ENCODE peak calls at places on chromosomes 1 and 21, in seven cellular contexts. D, L, A, R, G, K and W are unnamed samples.

GRCh38 chr21:34986561-34987533 is 62.3 kb downstream of the RUNX1 start:
- DNase-seq in D (peak), L (peak), A (no peak), R (no peak), G (peak), K (no peak), W (peak)

GRCh38 chr1:29230553-29231378 is at the start of gene MECR:
- DNase-seq in D (peak), L (peak), A (peak), R (peak), G (peak), K (peak), W (peak)

GRCh38 chr1:166884040-166884642 is 8.1 kb upstream of the TADA1 start:
- DNase-seq in D (peak), L (peak), A (no peak), R (no peak), G (no peak), K (peak), W (peak)

GRCh38 chr1:62209931-62210595 is 15.4 kb downstream of the L1TD1 start:
- DNase-seq in D (no peak), L (no peak), A (peak), R (no peak), G (no peak), K (no peak), W (peak)

GRCh38 chr1:25820247-25821111 is 725 bp downstream of the MTFR1L start:
- DNase-seq in D (peak), L (no peak), A (peak), R (peak), G (peak), K (peak), W (peak)

GRCh38 chr1:115445090-115445489 is 107.0 kb upstream of the NGF start:
- DNase-seq in D (no peak), L (no peak), A (no peak), R (no peak), G (no peak), K (no peak), W (no peak)

GRCh38 chr1:59730759-59731478 is 83.8 kb upstream of the HOOK1 start:
- DNase-seq in D (no peak), L (no peak), A (peak), R (no peak), G (no peak), K (no peak), W (peak)

GRCh38 chr1:220121791-220122530 is 28.0 kb downstream of the IARS2 start:
- DNase-seq in D (no peak), L (no peak), A (no peak), R (no peak), G (no peak), K (no peak), W (peak)

GRCh38 chr21:43944757-43945156 is 67.4 kb upstream of the TRAPPC10 start:
- DNase-seq in D (no peak), L (no peak), A (no peak), R (no peak), G (no peak), K (no peak), W (no peak)

GRCh38 chr21:24223625-24224024 is 1383.7 kb downstream of the MRPL39 start:
- DNase-seq in D (no peak), L (no peak), A (no peak), R (no peak), G (no peak), K (no peak), W (no peak)

GRCh38 chr1:1086911-1087341 is 12.8 kb upstream of the RNF223 start:
- DNase-seq in D (no peak), L (no peak), A (no peak), R (no peak), G (no peak), K (no peak), W (peak)

GRCh38 chr21:44833663-44834062 is 15.8 kb upstream of the SUMO3 start:
- DNase-seq in D (no peak), L (no peak), A (no peak), R (no peak), G (no peak), K (no peak), W (peak)

GRCh38 chr1:52002038-52002917 is 11.8 kb upstream of the RAB3B start:
- DNase-seq in D (peak), L (peak), A (peak), R (peak), G (peak), K (peak), W (peak)

GRCh38 chr1:236608930-236609726 is 4.8 kb upstream of the HEATR1 start:
- DNase-seq in D (peak), L (peak), A (peak), R (peak), G (no peak), K (peak), W (peak)

GRCh38 chr1:109239580-109240068 is 9.7 kb upstream of the CELSR2 start:
- DNase-seq in D (peak), L (no peak), A (peak), R (peak), G (no peak), K (peak), W (peak)

GRCh38 chr1:147622731-147623130 is 47.6 kb downstream of the ACP6 start:
- DNase-seq in D (no peak), L (no peak), A (no peak), R (no peak), G (no peak), K (no peak), W (no peak)

GRCh38 chr1:68000191-68000590 is 50.2 kb downstream of the DIRAS3 start:
- DNase-seq in D (no peak), L (no peak), A (no peak), R (no peak), G (no peak), K (no peak), W (no peak)

GRCh38 chr1:71743862-71744261 is 538.5 kb downstream of the NEGR1 start:
- DNase-seq in D (no peak), L (no peak), A (no peak), R (no peak), G (no peak), K (no peak), W (no peak)

GRCh38 chr1:1927751-1928150 is 8.7 kb upstream of the TMEM52 start:
- DNase-seq in D (no peak), L (no peak), A (no peak), R (no peak), G (no peak), K (no peak), W (no peak)

GRCh38 chr1:235270625-235271024 is 57.4 kb downstream of the ARID4B start:
- DNase-seq in D (no peak), L (no peak), A (no peak), R (no peak), G (no peak), K (no peak), W (peak)

GRCh38 chr21:46114963-46115362 is 17.1 kb downstream of the COL6A2 start:
- DNase-seq in D (no peak), L (no peak), A (no peak), R (no peak), G (no peak), K (no peak), W (peak)

GRCh38 chr1:37673920-37674319 is 18.4 kb upstream of the CDCA8 start:
- DNase-seq in D (no peak), L (no peak), A (no peak), R (no peak), G (no peak), K (no peak), W (no peak)

GRCh38 chr1:214427871-214428277 is 123.5 kb downstream of the PTPN14 start:
- DNase-seq in D (no peak), L (no peak), A (peak), R (peak), G (peak), K (no peak), W (peak)

GRCh38 chr1:195026792-195027191 is 1581.4 kb downstream of the KCNT2 start:
- DNase-seq in D (no peak), L (no peak), A (no peak), R (no peak), G (no peak), K (no peak), W (no peak)

GRCh38 chr1:232629250-232630046 is 485 bp downstream of the SIPA1L2 start:
- DNase-seq in D (peak), L (no peak), A (no peak), R (no peak), G (no peak), K (peak), W (no peak)

GRCh38 chr1:112389689-112390088 is 6.3 kb upstream of the CTTNBP2NL start:
- DNase-seq in D (no peak), L (no peak), A (no peak), R (no peak), G (no peak), K (no peak), W (no peak)
- H2AFZ ChIP-seq in D (no peak), L (no peak), A (no peak), R (no peak), G (no peak), K (no peak), W (peak)

GRCh38 chr1:19664453-19665043 is at the start of gene HTR6:
- DNase-seq in D (no peak), L (no peak), A (no peak), R (no peak), G (no peak), K (no peak), W (peak)
- H2AFZ ChIP-seq in D (peak), L (peak), A (no peak), R (no peak), G (peak), K (no peak), W (no peak)

GRCh38 chr1:156212130-156212529 is 677 bp upstream of the PMF1 start:
- DNase-seq in D (no peak), L (no peak), A (no peak), R (no peak), G (no peak), K (no peak), W (no peak)
- H2AFZ ChIP-seq in D (no peak), L (peak), A (peak), R (peak), G (no peak), K (no peak), W (peak)

GRCh38 chr1:99503276-99503747 is 142.6 kb upstream of the PALMD start:
- DNase-seq in D (no peak), L (no peak), A (no peak), R (no peak), G (no peak), K (no peak), W (no peak)
- H2AFZ ChIP-seq in D (peak), L (peak), A (no peak), R (no peak), G (no peak), K (no peak), W (peak)

DNA sequence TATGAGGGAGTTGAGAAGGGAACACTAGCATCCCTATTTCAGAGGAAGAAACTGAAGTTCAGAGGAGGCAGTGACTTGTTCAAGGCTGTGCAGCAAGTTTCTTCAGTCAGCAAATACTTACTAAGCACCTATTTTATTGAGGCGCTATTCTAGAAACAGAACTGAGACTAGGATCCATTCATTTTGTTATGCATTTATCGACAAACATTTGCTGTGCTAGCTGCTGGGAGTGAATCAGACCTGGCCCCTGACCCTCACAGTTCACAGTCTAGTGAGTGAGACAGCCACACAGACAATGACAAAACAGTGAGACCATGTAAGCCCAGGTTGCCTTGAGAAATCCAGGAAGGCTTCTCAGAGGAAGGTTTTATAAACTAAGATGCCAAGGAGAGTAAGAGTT is 28.2 kb downstream of the TRIM62 start:
- DNase-seq in D (no peak), L (no peak), A (no peak), R (no peak), G (no peak), K (no peak), W (peak)
- H2AFZ ChIP-seq in D (no peak), L (no peak), A (no peak), R (no peak), G (no peak), K (no peak), W (no peak)

GRCh38 chr21:36096398-36097290 is 26.8 kb downstream of the CBR1 start:
- DNase-seq in D (peak), L (no peak), A (no peak), R (no peak), G (no peak), K (no peak), W (no peak)
- H2AFZ ChIP-seq in D (peak), L (no peak), A (no peak), R (no peak), G (no peak), K (no peak), W (no peak)

DNA sequence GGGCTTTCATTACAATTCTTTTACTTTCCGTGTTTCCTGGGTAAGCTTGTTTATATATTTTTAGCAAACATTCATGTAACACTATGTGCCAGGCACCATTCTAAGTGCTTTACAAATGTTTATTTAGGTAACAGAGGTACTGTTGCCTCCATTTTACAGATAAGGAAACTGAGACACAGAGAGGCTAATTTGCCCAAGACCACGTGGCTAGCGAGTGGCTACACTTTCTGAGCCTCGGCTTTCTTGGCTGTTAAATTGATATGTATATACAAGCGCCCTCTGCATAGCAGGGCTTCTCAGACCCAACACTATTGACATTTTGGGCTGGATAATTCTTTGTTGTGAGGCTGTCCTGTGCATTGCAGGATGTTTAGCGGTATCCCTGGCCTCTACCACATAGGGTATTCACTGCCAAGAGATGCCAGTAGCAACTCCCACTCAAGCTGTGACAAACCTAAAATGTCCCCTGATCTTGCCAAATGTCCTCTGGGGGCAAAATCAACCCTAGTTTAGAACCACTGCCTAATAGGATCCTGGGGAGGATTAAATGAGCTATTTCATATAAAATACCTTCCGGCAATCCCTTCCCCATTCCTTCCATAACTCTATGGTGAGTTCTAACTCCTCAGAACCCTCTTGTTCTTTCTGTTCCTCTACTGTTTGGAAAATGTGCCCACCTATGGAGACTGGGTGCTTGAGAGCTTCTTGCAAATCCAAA is 17.2 kb upstream of the ID3 start:
- DNase-seq in D (no peak), L (no peak), A (no peak), R (peak), G (no peak), K (no peak), W (no peak)
- H2AFZ ChIP-seq in D (no peak), L (peak), A (no peak), R (no peak), G (no peak), K (peak), W (no peak)

GRCh38 chr1:226408285-226409184 is 642 bp upstream of the PARP1 start:
- DNase-seq in D (no peak), L (no peak), A (no peak), R (no peak), G (no peak), K (no peak), W (no peak)
- H2AFZ ChIP-seq in D (peak), L (peak), A (peak), R (peak), G (peak), K (peak), W (peak)

GRCh38 chr1:21879928-21880618 is 57.0 kb downstream of the HSPG2 start:
- DNase-seq in D (no peak), L (no peak), A (no peak), R (no peak), G (no peak), K (no peak), W (no peak)

GRCh38 chr1:21878840-21879478 is 58.2 kb downstream of the HSPG2 start:
- DNase-seq in D (no peak), L (no peak), A (no peak), R (no peak), G (no peak), K (no peak), W (no peak)

GRCh38 chr1:21876267-21876666 is 60.8 kb downstream of the HSPG2 start:
- DNase-seq in D (no peak), L (no peak), A (no peak), R (no peak), G (no peak), K (no peak), W (no peak)

GRCh38 chr1:21880619-21880970 is 56.5 kb downstream of the HSPG2 start:
- DNase-seq in D (no peak), L (no peak), A (no peak), R (no peak), G (no peak), K (no peak), W (no peak)

DNA sequence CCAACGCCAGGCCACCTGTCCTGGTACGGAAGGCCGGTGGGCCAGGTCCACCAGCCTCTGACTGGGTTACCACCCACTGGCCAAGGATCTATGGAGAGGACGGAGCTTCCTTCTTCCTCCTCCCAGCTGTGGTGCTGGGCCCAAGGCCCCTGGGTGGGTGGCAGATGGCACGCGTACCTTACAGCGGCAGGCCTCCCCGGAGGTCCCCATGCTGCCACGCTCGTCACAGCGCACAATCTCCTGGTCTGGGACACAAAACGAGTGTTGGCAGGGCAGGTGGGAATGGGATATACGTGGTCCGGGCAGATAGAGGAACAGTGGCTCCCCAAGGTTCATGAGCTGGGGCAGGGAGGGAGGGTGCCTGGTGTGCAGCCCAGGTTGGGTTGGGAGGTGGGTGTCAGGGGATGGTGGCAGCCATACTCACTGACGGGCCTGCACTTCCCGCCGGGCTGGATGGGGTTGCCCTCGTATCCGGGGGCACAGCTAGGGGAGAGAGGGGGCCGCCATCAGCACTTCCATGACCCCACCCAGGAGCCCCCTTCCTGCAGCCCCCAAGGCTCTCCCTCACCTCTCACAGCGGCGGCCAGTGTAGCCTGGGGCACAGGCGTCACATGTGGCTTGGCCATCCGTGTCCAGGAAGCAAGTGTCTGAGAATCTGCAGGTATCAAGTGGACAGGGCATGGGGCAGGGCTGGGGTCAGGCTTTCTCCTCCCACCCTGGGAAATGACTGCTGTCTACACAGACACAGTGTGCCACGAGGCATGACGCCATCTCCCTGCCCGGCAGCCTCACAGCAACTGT is 58.9 kb downstream of the HSPG2 start:
- DNase-seq in D (no peak), L (no peak), A (no peak), R (no peak), G (no peak), K (no peak), W (no peak)
- H2AFZ ChIP-seq in D (no peak), L (no peak), A (no peak), R (no peak), G (no peak), K (no peak), W (no peak)

DNA sequence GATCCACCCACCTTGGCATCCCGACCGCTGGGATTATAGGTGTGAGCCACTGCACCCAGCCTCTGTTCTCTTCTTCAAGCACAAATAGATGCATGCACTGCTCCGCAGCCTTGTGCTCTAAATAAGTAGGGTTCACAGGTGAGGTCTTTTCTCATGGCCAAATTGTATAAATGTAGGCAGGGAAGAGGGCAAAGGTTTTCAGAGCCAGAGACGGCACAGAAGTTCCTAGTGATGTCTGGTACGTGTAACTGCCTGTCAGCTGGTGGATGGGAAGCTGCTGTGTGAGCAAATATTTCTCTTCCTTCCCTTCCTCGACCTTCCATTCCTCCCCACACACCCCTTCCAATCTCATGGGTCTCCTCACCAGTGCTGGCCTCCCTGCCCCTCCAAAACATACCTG is 70.8 kb upstream of the FAM20B start:
- DNase-seq in D (no peak), L (no peak), A (no peak), R (no peak), G (no peak), K (no peak), W (no peak)
- H2AFZ ChIP-seq in D (no peak), L (no peak), A (no peak), R (no peak), G (no peak), K (no peak), W (no peak)